ENCODE peak calls at places on chromosomes 13 and 19, in four cellular contexts. W is AG09309, A is 8988T, J is HCT116. I is an unnamed sample.

GRCh38 chr13:40503966-40504591 is 162.4 kb downstream of the FOXO1 start:
- DNase-seq in A (no peak), W (peak), J (no peak), I (no peak)

GRCh38 chr19:41546386-41546789 is 29.6 kb upstream of the CEACAM21 start:
- DNase-seq in J (no peak), A (no peak), W (no peak), I (no peak)

GRCh38 chr13:43132228-43132627 is 108.8 kb downstream of the DNAJC15 start:
- DNase-seq in J (peak), A (peak), W (no peak), I (no peak)

GRCh38 chr13:36082806-36083205 is 48.4 kb downstream of the DCLK1 start:
- DNase-seq in J (no peak), W (no peak), A (no peak), I (no peak)

GRCh38 chr19:18320865-18321728 is 1.8 kb downstream of the LSM4 start:
- DNase-seq in J (no peak), A (no peak), W (no peak), I (no peak)

GRCh38 chr13:83845121-83845520 is 37.2 kb downstream of the SLITRK1 start:
- DNase-seq in W (no peak), A (no peak), J (no peak), I (no peak)

GRCh38 chr13:21749410-21749809 is 78.5 kb downstream of the FGF9 start:
- DNase-seq in J (no peak), A (no peak), W (no peak), I (peak)

GRCh38 chr13:43054803-43055802 is 31.7 kb downstream of the DNAJC15 start:
- DNase-seq in A (no peak), W (peak), J (no peak), I (peak)

GRCh38 chr13:56501750-56502149 is 639.0 kb upstream of the PRR20A start:
- DNase-seq in A (no peak), J (no peak), W (no peak), I (no peak)

GRCh38 chr13:99288069-99288468 is 19.1 kb downstream of the GPR183 start:
- DNase-seq in J (no peak), W (no peak), A (no peak), I (no peak)

GRCh38 chr19:41339936-41340335 is 13.8 kb downstream of the TGFB1 start:
- DNase-seq in J (no peak), A (no peak), W (no peak), I (no peak)

GRCh38 chr13:83215627-83216026 is 666.6 kb downstream of the SLITRK1 start:
- DNase-seq in W (peak), A (no peak), J (no peak), I (no peak)

GRCh38 chr13:50082426-50083283 is 67.4 kb downstream of the KCNRG start:
- DNase-seq in W (peak), J (peak), A (peak), I (peak)

GRCh38 chr19:52722062-52723005 is 12.5 kb downstream of the ZNF611 start:
- DNase-seq in J (no peak), A (peak), W (peak), I (peak)

GRCh38 chr13:60716296-60716695 is 319.3 kb downstream of the TDRD3 start:
- DNase-seq in W (no peak), A (no peak), J (no peak), I (no peak)

GRCh38 chr13:24923305-24923640 is 159.3 kb downstream of the RNF17 start:
- DNase-seq in A (no peak), W (peak), J (no peak), I (no peak)

GRCh38 chr19:55209430-55210119 is at the start of gene PTPRH:
- DNase-seq in J (no peak), W (no peak), A (no peak), I (no peak)

GRCh38 chr19:30029721-30030510 is 87.9 kb downstream of the URI1 start:
- DNase-seq in W (peak), A (no peak), J (peak), I (peak)